ENCODE peak calls at places on chromosome 21, in four cellular contexts. M, Y, W and N are unnamed samples.

GRCh38 chr21:16535100-16535418 is 805.3 kb downstream of the USP25 start:
- DNase-seq in M (no peak), Y (peak), W (no peak), N (no peak)

GRCh38 chr21:37139902-37140301 is 66.8 kb downstream of the TTC3 start:
- DNase-seq in M (no peak), Y (no peak), W (no peak), N (no peak)

GRCh38 chr21:41069305-41069642 is 98.7 kb upstream of the BACE2 start:
- DNase-seq in M (no peak), Y (no peak), W (no peak), N (no peak)

GRCh38 chr21:36450511-36450910 is 29.4 kb downstream of the CLDN14 start:
- DNase-seq in M (no peak), Y (no peak), W (no peak), N (no peak)

GRCh38 chr21:15130751-15131150 is 66.0 kb upstream of the NRIP1 start:
- DNase-seq in M (no peak), Y (no peak), W (no peak), N (no peak)

GRCh38 chr21:26964379-26964778 is 2.5 kb downstream of the ADAMTS5 start:
- DNase-seq in M (no peak), Y (peak), W (no peak), N (no peak)

GRCh38 chr21:35838987-35839763 is 221.2 kb downstream of the SETD4 start:
- DNase-seq in M (no peak), Y (no peak), W (no peak), N (no peak)

GRCh38 chr21:40556442-40556968 is 290.5 kb downstream of the DSCAM start:
- DNase-seq in M (no peak), Y (no peak), W (no peak), N (no peak)

GRCh38 chr21:42403611-42404231 is at the start of gene UBASH3A:
- DNase-seq in M (no peak), Y (no peak), W (no peak), N (no peak)

GRCh38 chr21:36859744-36860501 is 106.5 kb downstream of the HLCS start:
- DNase-seq in M (peak), Y (peak), W (no peak), N (no peak)

GRCh38 chr21:42733874-42734273 is 80.5 kb downstream of the PDE9A start:
- DNase-seq in M (no peak), Y (no peak), W (no peak), N (no peak)

GRCh38 chr21:39444406-39445145 is 1.0 kb downstream of the LCA5L start:
- DNase-seq in M (no peak), Y (no peak), W (no peak), N (no peak)

GRCh38 chr21:29258626-29259335 is 39.9 kb upstream of the BACH1 start:
- DNase-seq in M (no peak), Y (no peak), W (no peak), N (no peak)

GRCh38 chr21:17690078-17690494 is 77.4 kb upstream of the BTG3 start:
- DNase-seq in M (no peak), Y (no peak), W (no peak), N (no peak)

GRCh38 chr21:38859852-38860251 is 54.1 kb downstream of the ETS2 start:
- DNase-seq in M (no peak), Y (no peak), W (no peak), N (no peak)

GRCh38 chr21:43916691-43917514 is 51.9 kb downstream of the AGPAT3 start:
- DNase-seq in M (no peak), Y (no peak), W (peak), N (no peak)

GRCh38 chr21:33059319-33059894 is 10.5 kb upstream of the OLIG1 start:
- DNase-seq in M (no peak), Y (no peak), W (no peak), N (no peak)

GRCh38 chr21:42614811-42615342 is 38.5 kb upstream of the PDE9A start:
- DNase-seq in M (peak), Y (no peak), W (peak), N (no peak)

GRCh38 chr21:31604591-31605190 is 54.8 kb upstream of the SOD1 start:
- DNase-seq in M (peak), Y (peak), W (peak), N (peak)

GRCh38 chr21:28818663-28819278 is 173.9 kb downstream of the LTN1 start:
- DNase-seq in M (no peak), Y (no peak), W (no peak), N (no peak)

GRCh38 chr21:33109574-33110339 is 39.8 kb downstream of the OLIG1 start:
- DNase-seq in M (no peak), Y (no peak), W (peak), N (no peak)

GRCh38 chr21:34996304-34997081 is 52.6 kb downstream of the RUNX1 start:
- DNase-seq in M (no peak), Y (no peak), W (no peak), N (no peak)

GRCh38 chr21:39852021-39852721 is 15.1 kb upstream of the PCP4 start:
- DNase-seq in M (peak), Y (no peak), W (no peak), N (no peak)

GRCh38 chr21:41663805-41664788 is 102.8 kb downstream of the RIPK4 start:
- DNase-seq in M (no peak), Y (no peak), W (no peak), N (no peak)

GRCh38 chr21:35368326-35368725 is 319.2 kb upstream of the RUNX1 start:
- DNase-seq in M (peak), Y (no peak), W (no peak), N (no peak)

GRCh38 chr21:41778974-41779600 is 12.2 kb upstream of the RIPK4 start:
- DNase-seq in M (peak), Y (no peak), W (no peak), N (no peak)

GRCh38 chr21:45836268-45836655 is 145.3 kb upstream of the COL6A1 start:
- DNase-seq in M (no peak), Y (no peak), W (no peak), N (no peak)

GRCh38 chr21:36692125-36692843 is 6.6 kb upstream of the SIM2 start:
- DNase-seq in M (no peak), Y (no peak), W (no peak), N (no peak)

GRCh38 chr21:30391615-30392014 is 4.2 kb upstream of the KRTAP13-1 start:
- DNase-seq in M (peak), Y (no peak), W (no peak), N (no peak)

GRCh38 chr21:31457675-31458074 is 113.6 kb upstream of the TIAM1 start:
- DNase-seq in M (no peak), Y (no peak), W (no peak), N (no peak)

GRCh38 chr21:42542596-42542995 is 28.9 kb downstream of the SLC37A1 start:
- DNase-seq in M (no peak), Y (no peak), W (no peak), N (no peak)

GRCh38 chr21:39082656-39083376 is 100.4 kb downstream of the PSMG1 start:
- DNase-seq in M (peak), Y (no peak), W (no peak), N (no peak)

GRCh38 chr21:42454791-42455190 is 41.2 kb downstream of the RSPH1 start:
- DNase-seq in M (no peak), Y (no peak), W (no peak), N (no peak)

GRCh38 chr21:32806810-32807386 is 35.3 kb upstream of the PAXBP1 start:
- DNase-seq in M (no peak), Y (no peak), W (no peak), N (no peak)

GRCh38 chr21:23963454-23963853 is 1643.8 kb downstream of the MRPL39 start:
- DNase-seq in M (peak), Y (no peak), W (no peak), N (no peak)